ENCODE peak calls at places on chromosomes 12 and 14, in ten cellular contexts. N, O, F, V, E, D, W, S, G and R are unnamed samples.

GRCh38 chr14:91306547-91306946 is 62.0 kb upstream of the GPR68 start:
- DNase-seq in S (no peak), W (no peak), D (no peak), V (no peak), N (no peak), E (no peak), O (no peak), G (no peak), F (no peak), R (no peak)

GRCh38 chr14:51657762-51658161 is 6.1 kb downstream of the FRMD6 start:
- DNase-seq in E (no peak), G (no peak), D (no peak), N (no peak), F (no peak), S (no peak), O (no peak), W (peak; percentile 81), V (no peak), R (no peak)

GRCh38 chr12:99389751-99390150 is 257.8 kb upstream of the GARIN6 start:
- DNase-seq in S (no peak), G (no peak), V (no peak), W (no peak), O (no peak), N (no peak), E (no peak), F (no peak), D (no peak), R (no peak)

GRCh38 chr14:50801706-50802105 is 29.3 kb downstream of the NIN start:
- DNase-seq in F (no peak), G (no peak), E (no peak), D (no peak), V (no peak), O (no peak), N (no peak), W (peak; percentile 76), S (no peak), R (no peak)

GRCh38 chr12:124332068-124332672 is 37.3 kb downstream of the RFLNA start:
- DNase-seq in G (no peak), E (no peak), F (peak; percentile 82), O (no peak), D (no peak), N (no peak), W (no peak), V (no peak), S (peak; percentile 40), R (no peak)

GRCh38 chr12:2752676-2753371 is 41.9 kb upstream of the FKBP4 start:
- DNase-seq in F (peak; percentile 91), N (peak; percentile 72), E (peak; percentile 23), O (peak; percentile 72), D (peak; percentile 89), S (peak; percentile 78), G (peak; percentile 48), V (peak; percentile 74), W (peak; percentile 73), R (peak; percentile 59)

GRCh38 chr12:63018273-63018672 is 83.3 kb upstream of the PPM1H start:
- DNase-seq in N (no peak), E (no peak), F (no peak), G (no peak), O (no peak), S (no peak), D (no peak), V (no peak), W (no peak), R (no peak)

GRCh38 chr14:94654071-94654974 is 42.1 kb downstream of the SERPINA3 start:
- DNase-seq in V (no peak), D (peak; percentile 48), E (no peak), G (no peak), F (no peak), W (no peak), O (no peak), N (no peak), S (no peak), R (no peak)